ENCODE peak calls at places on chromosome 18, in nine cellular contexts. O is fibroblast of pulmonary artery, H is GM23338, A is astrocyte, Y is B cell, B is breast epithelium, R is uterus, D is colonic mucosa, W is lung. E is an unnamed sample.

GRCh38 chr18:79512461-79513380 is 117.0 kb downstream of the NFATC1 start:
- DNase-seq in B (peak), D (peak), R (peak), O (no peak), H (no peak), A (no peak), W (no peak), Y (peak), E (peak)

GRCh38 chr18:74278058-74278457 is 13.7 kb downstream of the CYB5A start:
- DNase-seq in O (no peak), H (no peak), B (no peak), R (no peak), D (no peak), Y (no peak), A (no peak), W (no peak), E (no peak)

GRCh38 chr18:63454497-63454896 is 22.3 kb upstream of the SERPINB5 start:
- DNase-seq in Y (no peak), R (no peak), H (no peak), O (no peak), D (peak), W (no peak), B (no peak), A (no peak), E (no peak)

GRCh38 chr18:6751207-6751606 is 21.7 kb downstream of the ARHGAP28 start:
- DNase-seq in B (no peak), Y (no peak), H (no peak), O (no peak), A (no peak), R (no peak), D (no peak), W (no peak), E (no peak)

GRCh38 chr18:45637546-45638327 is 22.5 kb downstream of the SLC14A2 start:
- DNase-seq in R (peak), D (no peak), H (no peak), O (no peak), B (no peak), Y (no peak), W (no peak), A (no peak), E (no peak)

GRCh38 chr18:2912357-2913299 is 65.8 kb downstream of the EMILIN2 start:
- DNase-seq in A (no peak), D (no peak), R (no peak), W (no peak), Y (no peak), O (no peak), B (peak), H (peak), E (peak)

GRCh38 chr18:23548719-23549118 is 37.6 kb downstream of the NPC1 start:
- DNase-seq in O (no peak), A (no peak), B (no peak), H (no peak), W (no peak), R (no peak), D (no peak), Y (no peak), E (no peak)

GRCh38 chr18:51266736-51267135 is 69.3 kb upstream of the MEX3C start:
- DNase-seq in B (no peak), Y (no peak), O (peak), H (no peak), W (no peak), D (no peak), R (no peak), A (no peak), E (no peak)

GRCh38 chr18:35969676-35970075 is 2.8 kb upstream of the RMP24 start:
- DNase-seq in A (no peak), D (no peak), H (no peak), B (no peak), O (no peak), Y (no peak), R (no peak), W (no peak), E (no peak)

GRCh38 chr18:48079885-48080284 is 149.4 kb upstream of the SMAD2 start:
- DNase-seq in O (no peak), W (no peak), H (no peak), A (no peak), D (no peak), B (no peak), R (no peak), Y (no peak), E (no peak)
- TF ChIP-seq CTCF in O (no peak), W (no peak), H (no peak), A (no peak), D (no peak), B (no peak), R (no peak), Y (no peak), E (no peak)

DNA sequence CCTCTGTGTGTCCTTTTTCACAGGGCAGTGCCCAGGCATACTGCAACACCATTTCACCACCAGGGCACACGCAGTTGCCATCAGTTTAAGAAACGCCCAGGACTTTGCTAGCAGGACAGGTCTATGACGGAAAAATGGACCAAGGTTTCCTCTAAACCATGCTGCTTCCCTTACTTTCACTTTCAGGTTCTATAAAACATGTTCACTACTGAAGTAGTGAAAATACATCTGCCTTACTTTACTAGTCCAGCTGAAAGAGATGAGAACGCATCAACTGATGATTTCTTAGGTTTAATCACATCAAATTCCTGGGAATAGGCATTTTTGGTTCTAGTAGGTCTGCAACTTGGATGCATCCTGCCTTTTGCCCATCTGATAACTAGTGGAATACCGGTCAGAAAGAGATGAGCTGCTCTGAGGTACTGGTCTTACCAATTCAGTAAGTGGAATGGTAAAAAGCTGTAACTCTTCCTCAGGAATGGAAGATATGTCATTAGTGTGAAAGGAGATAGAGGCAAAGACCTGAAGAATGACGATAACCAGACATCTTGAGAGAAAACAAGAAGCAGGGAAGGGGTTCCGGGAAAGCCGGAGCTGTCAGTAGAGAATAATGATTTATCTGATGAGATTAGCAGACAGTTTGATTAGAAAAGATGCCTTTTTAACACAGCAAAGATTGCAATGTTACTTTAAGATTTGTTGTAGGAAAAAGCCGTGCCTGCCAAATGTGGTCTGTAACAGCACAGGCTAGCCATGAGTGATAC is 110.3 kb downstream of the TCF4 start:
- DNase-seq in R (peak), A (peak), W (no peak), H (no peak), D (no peak), B (no peak), Y (peak), O (peak), E (no peak)
- TF ChIP-seq CTCF in R (no peak), A (peak), W (no peak), H (no peak), D (no peak), B (no peak), Y (peak), O (peak), E (no peak)

GRCh38 chr18:9722691-9723090 is 14.6 kb downstream of the RAB31 start:
- DNase-seq in H (peak), Y (no peak), D (peak), O (no peak), B (no peak), W (no peak), R (no peak), A (no peak), E (no peak)
- TF ChIP-seq CTCF in H (peak), Y (peak), D (peak), O (no peak), B (peak), W (peak), R (no peak), A (no peak), E (no peak)

GRCh38 chr18:55338955-55339662 is 248.9 kb downstream of the TCF4 start:
- DNase-seq in O (no peak), Y (no peak), W (no peak), R (no peak), B (no peak), D (no peak), H (peak), A (peak), E (no peak)
- TF ChIP-seq CTCF in O (peak), Y (peak), W (no peak), R (no peak), B (no peak), D (no peak), H (no peak), A (peak), E (no peak)

DNA sequence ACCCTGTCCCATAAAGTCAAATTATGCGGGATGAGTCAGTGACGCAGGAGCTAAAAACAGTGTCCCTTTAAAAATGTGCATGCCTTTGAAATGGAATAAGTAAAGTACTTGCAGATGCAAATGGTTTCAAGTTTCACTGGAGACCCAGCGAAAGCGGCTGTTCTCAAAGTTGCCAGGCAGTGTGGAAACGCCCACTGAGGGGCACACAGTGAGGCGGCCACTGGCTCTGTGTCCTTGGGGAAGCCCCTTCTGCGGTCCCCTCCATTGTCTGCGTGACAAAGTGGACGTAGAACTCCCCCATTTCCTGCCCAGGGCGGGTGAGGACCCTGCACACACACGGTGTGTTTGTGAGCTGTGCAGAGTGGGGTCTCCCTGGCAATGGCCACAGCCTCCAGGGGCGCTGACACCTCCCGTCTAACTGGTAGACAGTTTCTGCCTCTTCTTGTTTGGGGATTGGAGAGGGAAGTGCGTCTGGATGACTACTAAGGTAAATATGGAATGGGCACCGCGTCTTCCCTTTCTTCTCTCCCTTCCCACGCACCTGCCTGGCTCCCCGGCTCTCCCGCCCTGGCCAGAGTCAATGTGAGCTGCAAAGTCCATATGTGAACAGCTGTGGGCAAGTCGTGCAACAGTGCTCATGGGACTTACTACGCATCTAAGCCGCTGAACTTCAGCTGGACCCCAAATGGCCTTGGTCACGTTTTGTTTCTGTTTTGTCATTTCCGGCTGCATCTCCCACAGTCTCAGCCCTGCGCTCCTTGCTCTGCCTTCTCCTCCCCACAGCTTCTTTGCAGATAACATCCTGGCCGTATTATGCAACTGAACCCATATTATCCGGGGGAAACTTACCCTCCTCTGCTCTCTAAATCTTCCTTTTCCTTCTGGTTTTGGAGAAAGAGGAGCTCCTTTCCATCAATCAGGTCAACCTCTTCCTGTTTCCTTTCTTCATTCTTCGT is 33.7 kb upstream of the ZNF516 start:
- DNase-seq in R (peak), D (peak), A (peak), W (no peak), Y (no peak), O (peak), H (peak), B (no peak), E (no peak)
- TF ChIP-seq CTCF in R (no peak), D (no peak), A (no peak), W (no peak), Y (no peak), O (no peak), H (peak), B (no peak), E (no peak)